ENCODE peak calls at places on chromosomes 7 and 10, in seven cellular contexts. W, P, A, L, I, V and R are unnamed samples.

GRCh38 chr10:88693392-88694020 is 12.5 kb upstream of the LIPK start:
- DNase-seq in I (no peak), V (no peak), W (no peak), A (no peak), L (no peak), P (no peak), R (no peak)

GRCh38 chr10:44969854-44970253 is 8.8 kb downstream of the DEPP1 start:
- DNase-seq in L (no peak), A (no peak), V (peak), I (no peak), P (no peak), W (no peak), R (no peak)

GRCh38 chr7:102310414-102310815 is 23.7 kb downstream of the SH2B2 start:
- DNase-seq in P (no peak), V (no peak), I (no peak), L (no peak), W (no peak), A (no peak), R (no peak)

GRCh38 chr7:27095897-27096755 is at the start of gene HOXA1:
- DNase-seq in V (no peak), I (peak), A (peak), W (peak), P (peak), L (peak), R (peak)

GRCh38 chr10:13586676-13587355 is at the start of gene PRPF18:
- DNase-seq in L (peak), A (peak), P (peak), W (peak), I (peak), V (peak), R (peak)

GRCh38 chr7:30478349-30479228 is at the start of gene NOD1:
- DNase-seq in V (peak), L (peak), P (peak), W (peak), I (peak), A (peak), R (peak)

GRCh38 chr10:84329094-84329611 is 764 bp downstream of the CCSER2 start:
- DNase-seq in P (peak), W (no peak), A (peak), L (no peak), V (no peak), I (peak), R (no peak)

GRCh38 chr7:4144171-4144701 is 537.9 kb upstream of the FOXK1 start:
- DNase-seq in I (no peak), A (no peak), P (no peak), L (no peak), W (no peak), V (no peak), R (no peak)

GRCh38 chr7:118502235-118502634 is 277.7 kb downstream of the ANKRD7 start:
- DNase-seq in P (no peak), V (no peak), W (no peak), A (peak), L (no peak), I (no peak), R (no peak)

GRCh38 chr7:80440908-80441307 is 71.0 kb downstream of the GNAT3 start:
- DNase-seq in V (no peak), L (no peak), I (no peak), A (no peak), W (no peak), P (no peak), R (no peak)

GRCh38 chr7:149414745-149415390 is 46.0 kb downstream of the ZNF777 start:
- DNase-seq in L (no peak), W (no peak), V (no peak), P (peak), I (peak), A (no peak), R (peak)

GRCh38 chr7:129607471-129608120 is 3.9 kb upstream of the NRF1 start:
- DNase-seq in W (no peak), A (peak), P (no peak), I (peak), L (peak), V (no peak), R (peak)

GRCh38 chr10:110845756-110846620 is 25.7 kb upstream of the PDCD4 start:
- DNase-seq in W (no peak), L (no peak), V (no peak), I (peak), P (no peak), A (no peak), R (no peak)

GRCh38 chr7:71871446-71871845 is 540.7 kb downstream of the CALN1 start:
- DNase-seq in W (no peak), V (no peak), A (no peak), P (no peak), L (no peak), I (no peak), R (no peak)

GRCh38 chr10:128739937-128740336 is 613.7 kb upstream of the MKI67 start:
- DNase-seq in L (no peak), V (no peak), W (peak), A (peak), P (no peak), I (no peak), R (no peak)

GRCh38 chr10:70145666-70146488 is 623 bp downstream of the TYSND1 start:
- DNase-seq in A (peak), L (peak), P (peak), I (peak), W (no peak), V (peak), R (peak)

GRCh38 chr7:82221152-82221674 is 222.4 kb downstream of the CACNA2D1 start:
- DNase-seq in I (no peak), V (no peak), A (no peak), P (no peak), L (no peak), W (no peak), R (no peak)

GRCh38 chr7:91554893-91555292 is 290.7 kb downstream of the FZD1 start:
- DNase-seq in L (no peak), P (no peak), V (no peak), I (no peak), A (no peak), W (no peak), R (peak)

GRCh38 chr7:70259497-70259896 is 661.2 kb downstream of the AUTS2 start:
- DNase-seq in W (no peak), I (no peak), P (no peak), V (no peak), L (no peak), A (no peak), R (no peak)

GRCh38 chr10:125148576-125148975 is 11.8 kb downstream of the CTBP2 start:
- DNase-seq in A (no peak), W (no peak), V (no peak), I (no peak), L (no peak), P (no peak), R (no peak)

GRCh38 chr10:97450828-97451227 is 4.9 kb downstream of the ZDHHC16 start:
- DNase-seq in I (no peak), L (no peak), A (no peak), W (no peak), P (no peak), V (no peak), R (no peak)

GRCh38 chr10:124307531-124308350 is 111.0 kb downstream of the OAT start:
- DNase-seq in W (no peak), P (no peak), V (peak), L (no peak), A (no peak), I (no peak), R (no peak)

GRCh38 chr7:128404826-128405344 is 4.9 kb downstream of the IMPDH1 start:
- DNase-seq in A (peak), L (no peak), I (no peak), W (no peak), P (no peak), V (no peak), R (no peak)

GRCh38 chr7:128406147-128406985 is 3.4 kb downstream of the IMPDH1 start:
- DNase-seq in V (no peak), I (no peak), A (peak), W (no peak), L (no peak), P (no peak), R (no peak)

GRCh38 chr7:128406986-128407589 is 2.7 kb downstream of the IMPDH1 start:
- DNase-seq in V (no peak), A (peak), W (no peak), P (no peak), L (no peak), I (no peak), R (no peak)

GRCh38 chr7:128404143-128404681 is 5.6 kb downstream of the IMPDH1 start:
- DNase-seq in I (peak), W (no peak), V (no peak), P (no peak), A (no peak), L (no peak), R (no peak)

DNA sequence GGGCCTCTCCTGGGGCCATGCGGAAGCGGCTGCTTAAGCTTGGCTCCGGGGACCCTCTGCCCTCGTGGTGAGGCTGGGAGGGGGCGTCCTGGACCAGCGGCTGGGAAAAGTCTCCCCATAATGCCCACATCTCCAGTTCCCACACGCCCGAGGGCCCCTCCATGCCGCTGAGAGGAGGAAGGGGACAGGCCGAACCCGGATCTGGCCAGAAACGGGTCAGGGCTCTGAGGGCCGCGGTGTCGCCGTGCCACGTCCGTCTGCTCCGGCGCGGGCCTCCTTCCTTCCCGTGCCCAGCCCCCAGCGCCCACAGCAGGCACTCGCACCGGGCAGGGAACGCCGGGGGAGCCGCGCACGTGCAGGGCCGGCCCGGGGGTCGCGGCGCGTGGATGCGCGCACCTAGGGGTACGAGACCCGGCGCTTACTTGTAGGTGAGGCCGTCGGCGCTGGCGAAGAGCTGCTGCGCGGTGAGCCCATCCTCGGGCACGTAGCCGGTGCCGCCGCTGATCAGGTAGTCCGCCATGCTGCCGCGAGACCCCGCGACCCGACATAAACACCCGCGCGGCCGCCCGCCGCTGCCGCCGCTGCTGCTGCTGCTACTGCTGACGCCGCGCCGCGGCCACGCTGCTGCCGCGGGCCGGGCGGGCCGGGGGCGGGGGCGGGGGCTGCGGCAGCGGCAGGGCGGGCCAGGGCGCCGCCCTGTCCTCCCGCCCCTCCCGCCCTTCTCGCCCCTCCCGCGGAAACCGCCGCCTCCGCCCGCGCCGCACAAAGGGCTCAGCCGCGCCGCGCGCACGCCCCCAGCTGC is 4.2 kb downstream of the IMPDH1 start:
- DNase-seq in W (no peak), L (peak), V (no peak), A (peak), P (peak), I (peak), R (peak)
- TF ChIP-seq POLR2A in W (peak), L (no peak), V (no peak), A (peak), P (no peak), I (no peak), R (no peak)

DNA sequence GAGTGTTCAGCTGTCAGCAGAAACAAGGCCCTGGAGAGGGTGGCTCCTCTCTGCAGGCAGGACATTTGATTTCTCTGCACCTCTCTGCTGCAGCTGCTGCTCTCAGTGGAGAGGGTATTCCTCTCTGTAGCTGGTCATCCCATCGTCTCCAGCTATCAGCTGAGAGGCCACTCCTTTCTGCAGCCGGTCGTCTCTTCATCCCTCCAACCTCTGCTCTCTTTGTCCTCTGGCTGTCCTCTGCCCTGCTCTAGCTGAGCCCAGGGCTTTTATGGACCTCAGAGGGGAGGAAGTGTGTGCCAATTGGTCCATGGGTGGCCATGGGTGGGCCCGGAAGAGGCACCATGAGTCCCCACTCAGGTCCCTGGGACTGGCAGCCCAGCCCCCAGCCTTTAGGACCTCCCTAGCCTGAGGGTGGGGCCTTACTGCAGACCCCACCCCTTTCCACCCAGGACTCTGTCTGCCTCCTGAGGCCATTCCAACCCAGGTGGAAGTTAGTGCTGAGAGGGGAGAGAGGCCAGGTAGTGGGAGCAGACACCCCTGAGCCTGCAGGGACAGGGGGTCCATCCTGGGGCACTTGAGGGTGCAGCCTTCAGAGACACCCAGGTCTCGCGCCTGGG is 26.2 kb upstream of the CDCA7L start:
- DNase-seq in W (peak), V (no peak), P (no peak), A (no peak), L (no peak), I (no peak), R (no peak)
- TF ChIP-seq POLR2A in W (peak), V (no peak), P (no peak), A (no peak), L (no peak), I (no peak), R (no peak)

GRCh38 chr10:61899997-61900828 is 1.3 kb upstream of the ARID5B start:
- DNase-seq in L (no peak), A (peak), I (peak), W (no peak), P (peak), V (no peak), R (peak)
- TF ChIP-seq POLR2A in L (peak), A (no peak), I (peak), W (no peak), P (no peak), V (no peak), R (no peak)

GRCh38 chr10:66322261-66322660 is 603.6 kb upstream of the LRRTM3 start:
- DNase-seq in W (no peak), L (no peak), V (no peak), A (no peak), I (no peak), P (no peak), R (no peak)

GRCh38 chr10:66318761-66319160 is 607.1 kb upstream of the LRRTM3 start:
- DNase-seq in I (no peak), L (no peak), P (no peak), W (no peak), V (no peak), A (no peak), R (no peak)

GRCh38 chr10:66322777-66323176 is 603.1 kb upstream of the LRRTM3 start:
- DNase-seq in P (no peak), A (no peak), W (no peak), V (no peak), I (no peak), L (no peak), R (no peak)

GRCh38 chr10:66326876-66327275 is 599.0 kb upstream of the LRRTM3 start:
- DNase-seq in A (no peak), V (no peak), W (no peak), P (no peak), I (no peak), L (no peak), R (no peak)

GRCh38 chr10:66321746-66322145 is 604.1 kb upstream of the LRRTM3 start:
- DNase-seq in I (no peak), W (no peak), A (no peak), V (no peak), L (no peak), P (no peak), R (no peak)
- TF ChIP-seq POLR2A in I (no peak), W (no peak), A (no peak), V (no peak), L (no peak), P (no peak), R (no peak)

DNA sequence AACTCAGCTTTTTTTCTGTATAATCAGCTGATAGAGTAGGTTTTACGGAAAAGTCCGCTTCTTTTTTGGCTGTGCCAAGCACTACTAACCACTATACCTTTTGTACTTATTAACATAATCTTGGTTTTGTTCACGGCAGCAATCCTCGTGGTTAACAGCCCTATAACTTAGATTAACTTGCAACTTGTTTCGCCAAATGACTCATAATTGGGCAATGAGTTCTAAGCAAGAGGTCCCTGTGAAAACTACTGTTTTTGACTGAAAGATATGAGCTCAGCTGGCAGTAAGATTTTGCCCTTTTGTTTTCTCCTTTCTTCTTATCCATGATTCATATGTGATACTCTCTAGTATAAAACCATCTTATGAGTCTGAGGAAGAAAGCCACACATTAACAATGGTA is 345.0 kb upstream of the PCDH15 start:
- DNase-seq in W (no peak), P (no peak), I (no peak), A (peak), L (no peak), V (no peak), R (no peak)
- TF ChIP-seq POLR2A in W (no peak), P (no peak), I (no peak), A (no peak), L (no peak), V (no peak), R (no peak)

GRCh38 chr7:147296201-147296600 is 1179.6 kb downstream of the CNTNAP2 start:
- DNase-seq in I (no peak), V (no peak), P (no peak), W (no peak), A (no peak), L (no peak), R (no peak)
- TF ChIP-seq POLR2A in I (no peak), V (no peak), P (no peak), W (no peak), A (no peak), L (no peak), R (no peak)

GRCh38 chr10:8049151-8049873 is 5.2 kb upstream of the GATA3 start:
- DNase-seq in P (no peak), A (no peak), V (no peak), L (no peak), W (no peak), I (no peak), R (no peak)
- TF ChIP-seq POLR2A in P (no peak), A (no peak), V (no peak), L (no peak), W (no peak), I (no peak), R (no peak)

GRCh38 chr7:121330053-121330833 is 1.4 kb downstream of the WNT16 start:
- DNase-seq in W (no peak), A (no peak), V (no peak), I (no peak), L (no peak), P (no peak), R (no peak)
- TF ChIP-seq POLR2A in W (no peak), A (no peak), V (no peak), I (no peak), L (no peak), P (no peak), R (no peak)

DNA sequence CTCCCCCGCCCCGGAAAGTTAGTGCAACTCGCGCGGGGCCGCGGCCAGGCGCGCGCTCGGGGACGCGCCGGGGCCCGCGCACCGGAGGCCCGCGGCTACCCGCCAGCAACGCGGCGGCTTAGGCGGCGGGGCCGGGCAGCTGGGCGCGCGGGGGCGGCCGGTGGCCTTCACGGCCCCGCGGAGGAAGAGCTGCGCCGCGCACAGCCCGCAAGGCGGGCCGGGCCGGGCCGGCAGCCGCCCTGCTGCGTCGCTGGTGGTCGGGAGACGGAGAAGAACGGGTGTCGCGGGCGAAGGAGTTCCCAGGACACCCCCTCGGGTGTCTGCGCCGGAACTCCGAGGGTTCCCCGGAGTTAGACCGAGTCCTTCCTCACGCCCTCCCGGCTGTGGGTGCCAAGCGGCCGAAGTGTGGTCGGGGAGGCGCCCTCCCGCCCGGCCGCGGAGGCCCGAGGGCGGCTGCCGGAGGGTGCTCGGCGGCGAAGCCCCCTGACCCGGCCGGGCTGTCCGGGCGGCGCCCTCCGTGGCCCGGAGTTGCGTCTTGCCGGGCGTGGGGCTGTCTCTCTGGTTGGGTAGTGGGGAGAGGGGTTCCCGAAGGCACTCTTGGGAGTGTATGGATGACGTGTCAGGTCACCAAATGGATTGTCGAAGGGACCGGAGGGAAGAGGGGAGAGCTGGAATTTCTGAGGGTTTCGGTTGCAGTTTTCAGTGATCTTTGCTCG is 584 bp downstream of the ST7 start:
- DNase-seq in V (peak), A (peak), W (peak), L (peak), I (peak), P (no peak), R (peak)
- TF ChIP-seq POLR2A in V (no peak), A (peak), W (no peak), L (peak), I (peak), P (peak), R (peak)

GRCh38 chr7:99919814-99920618 is 686 bp upstream of the TRIM4 start:
- DNase-seq in V (no peak), L (no peak), W (no peak), I (no peak), P (no peak), A (peak), R (peak)

GRCh38 chr7:99923200-99923599 is 3.9 kb upstream of the TRIM4 start:
- DNase-seq in L (no peak), I (no peak), W (no peak), P (no peak), V (no peak), A (no peak), R (no peak)

GRCh38 chr7:99918959-99919813 is at the start of gene TRIM4:
- DNase-seq in P (peak), A (peak), L (peak), W (peak), I (peak), V (peak), R (peak)
- TF ChIP-seq POLR2A in P (peak), A (peak), L (peak), W (peak), I (peak), V (peak), R (peak)